ENCODE peak calls at places on chromosomes 13 and 19, in four cellular contexts. H is Calu3, P is K562, X is IMR-90. O is an unnamed sample.

GRCh38 chr13:30681489-30682242 is 53.7 kb upstream of the ALOX5AP start:
- DNase-seq in H (no peak), P (no peak), X (peak; percentile 80), O (no peak)

GRCh38 chr19:31096930-31097329 is 252.3 kb downstream of the TSHZ3 start:
- DNase-seq in H (no peak), P (no peak), X (no peak), O (no peak)

GRCh38 chr13:102897371-102898138 is 51.7 kb downstream of the ERCC5 start:
- DNase-seq in H (no peak), P (no peak), X (no peak), O (no peak)

GRCh38 chr13:23771966-23772365 is 117.2 kb downstream of the MIPEP start:
- DNase-seq in H (no peak), P (no peak), X (no peak), O (no peak)

GRCh38 chr19:33208904-33209843 is 15.0 kb downstream of the LRP3 start:
- DNase-seq in H (no peak), P (no peak), X (no peak), O (no peak)

GRCh38 chr13:113916330-113916815 is 52.5 kb upstream of the GAS6 start:
- DNase-seq in H (no peak), P (no peak), X (peak; percentile 60), O (no peak)

GRCh38 chr19:33029746-33030303 is 34.9 kb downstream of the RHPN2 start:
- DNase-seq in H (no peak), P (no peak), X (no peak), O (no peak)

GRCh38 chr19:11306337-11306736 is 10.4 kb downstream of the TSPAN16 start:
- DNase-seq in H (no peak), P (no peak), X (no peak), O (no peak)

GRCh38 chr13:79779761-79780160 is 298.8 kb downstream of the NDFIP2 start:
- DNase-seq in H (no peak), P (no peak), X (peak; percentile 51), O (no peak)

GRCh38 chr19:40165362-40165937 is 25.8 kb upstream of the MAP3K10 start:
- DNase-seq in H (peak; percentile 52), P (peak; percentile 53), X (no peak), O (peak; percentile 73)

GRCh38 chr13:34174671-34175145 is 356.8 kb downstream of the RFC3 start:
- DNase-seq in H (no peak), P (no peak), X (peak; percentile 33), O (no peak)

GRCh38 chr13:24053505-24054251 is 106.8 kb upstream of the SPATA13 start:
- DNase-seq in H (peak; percentile 73), P (peak; percentile 22), X (peak; percentile 68), O (peak; percentile 57)

GRCh38 chr19:18865973-18866799 is 29.8 kb downstream of the CERS1 start:
- DNase-seq in H (peak; percentile 43), P (peak; percentile 90), X (peak; percentile 36), O (peak; percentile 87)

GRCh38 chr13:27259831-27260230 is 8.5 kb downstream of the RPL21 start:
- DNase-seq in H (no peak), P (no peak), X (no peak), O (no peak)

GRCh38 chr19:48419158-48419920 is 25.9 kb downstream of the GRIN2D start:
- DNase-seq in H (no peak), P (peak; percentile 56), X (peak; percentile 42), O (peak; percentile 77)

GRCh38 chr19:7004313-7004931 is 16.8 kb downstream of the MBD3L2B start:
- DNase-seq in H (no peak), P (peak; percentile 20), X (peak; percentile 18), O (peak; percentile 4)

GRCh38 chr13:43546260-43546659 is 240.5 kb downstream of the ENOX1 start:
- DNase-seq in H (no peak), P (no peak), X (no peak), O (peak; percentile 27)

GRCh38 chr19:33864311-33864850 is 67.7 kb downstream of the KCTD15 start:
- DNase-seq in H (peak; percentile 47), P (no peak), X (no peak), O (no peak)

GRCh38 chr13:77345150-77345780 is 18.4 kb upstream of the MYCBP2 start:
- DNase-seq in H (no peak), P (no peak), X (no peak), O (no peak)

GRCh38 chr13:101455863-101456262 is 3.4 kb downstream of the ITGBL1 start:
- DNase-seq in H (no peak), P (no peak), X (peak; percentile 97), O (no peak)

GRCh38 chr13:33263976-33264619 is 21.5 kb downstream of the STARD13 start:
- DNase-seq in H (no peak), P (no peak), X (no peak), O (no peak)

GRCh38 chr13:89968468-89968867 is 1379.0 kb upstream of the MIR17HG start:
- DNase-seq in H (no peak), P (no peak), X (no peak), O (no peak)

GRCh38 chr13:52906122-52906903 is 57.9 kb upstream of the PCDH8 start:
- DNase-seq in H (no peak), P (no peak), X (no peak), O (peak; percentile 19)

GRCh38 chr13:26208292-26208691 is 13.8 kb downstream of the RNF6 start:
- DNase-seq in H (no peak), P (no peak), X (no peak), O (no peak)

GRCh38 chr19:47663911-47664771 is 49.1 kb upstream of the EHD2 start:
- DNase-seq in H (peak; percentile 52), P (peak; percentile 52), X (peak; percentile 99), O (no peak)

GRCh38 chr13:64855506-64855905 is 2374.6 kb downstream of the PCDH9 start:
- DNase-seq in H (no peak), P (no peak), X (peak; percentile 37), O (no peak)

GRCh38 chr13:58119351-58119750 is 487.8 kb downstream of the PCDH17 start:
- DNase-seq in H (no peak), P (no peak), X (no peak), O (no peak)

GRCh38 chr19:47414469-47414868 is 4.9 kb downstream of the MEIS3 start:
- DNase-seq in H (peak; percentile 82), P (peak; percentile 35), X (no peak), O (peak; percentile 46)

GRCh38 chr13:75395056-75395455 is 86.9 kb downstream of the TBC1D4 start:
- DNase-seq in H (no peak), P (no peak), X (no peak), O (no peak)

DNA sequence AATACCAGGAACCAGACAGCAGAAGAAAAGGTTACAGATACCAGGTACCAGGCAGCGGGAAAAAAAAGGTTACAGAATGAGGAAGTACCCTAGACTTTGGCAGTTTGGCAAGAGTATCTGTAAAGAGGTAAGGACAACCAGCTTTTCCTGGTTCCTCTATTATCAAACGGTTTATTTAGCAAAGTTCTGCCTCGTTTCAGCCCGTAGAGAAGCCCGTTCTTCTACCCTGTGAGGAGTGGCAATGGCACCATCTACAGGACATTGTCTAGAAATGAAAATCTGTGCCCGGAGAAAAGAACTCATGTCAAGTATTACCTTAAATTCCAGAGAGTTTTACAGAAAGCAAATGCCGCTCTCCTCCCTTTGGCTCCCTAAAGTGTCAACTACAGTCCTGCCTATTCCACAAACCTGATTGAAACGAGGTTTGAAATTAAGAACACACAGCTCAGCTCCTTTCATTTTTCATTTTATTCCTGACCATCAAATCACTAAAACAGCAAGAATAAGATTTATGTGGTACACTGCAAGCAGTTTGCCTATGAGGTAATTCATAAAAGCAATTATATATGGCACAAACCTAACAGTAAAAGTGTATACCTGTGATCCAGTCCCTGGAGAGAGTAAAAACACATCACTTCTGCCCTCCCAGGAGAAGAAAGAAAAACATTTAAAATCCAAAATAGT is 226.3 kb downstream of the SLC7A1 start:
- DNase-seq in H (peak; percentile 6), P (no peak), X (peak; percentile 34), O (peak; percentile 17)
- TF ChIP-seq CTCF in H (no peak), P (peak; percentile 30), X (peak; percentile 57), O (peak; percentile 52)

DNA sequence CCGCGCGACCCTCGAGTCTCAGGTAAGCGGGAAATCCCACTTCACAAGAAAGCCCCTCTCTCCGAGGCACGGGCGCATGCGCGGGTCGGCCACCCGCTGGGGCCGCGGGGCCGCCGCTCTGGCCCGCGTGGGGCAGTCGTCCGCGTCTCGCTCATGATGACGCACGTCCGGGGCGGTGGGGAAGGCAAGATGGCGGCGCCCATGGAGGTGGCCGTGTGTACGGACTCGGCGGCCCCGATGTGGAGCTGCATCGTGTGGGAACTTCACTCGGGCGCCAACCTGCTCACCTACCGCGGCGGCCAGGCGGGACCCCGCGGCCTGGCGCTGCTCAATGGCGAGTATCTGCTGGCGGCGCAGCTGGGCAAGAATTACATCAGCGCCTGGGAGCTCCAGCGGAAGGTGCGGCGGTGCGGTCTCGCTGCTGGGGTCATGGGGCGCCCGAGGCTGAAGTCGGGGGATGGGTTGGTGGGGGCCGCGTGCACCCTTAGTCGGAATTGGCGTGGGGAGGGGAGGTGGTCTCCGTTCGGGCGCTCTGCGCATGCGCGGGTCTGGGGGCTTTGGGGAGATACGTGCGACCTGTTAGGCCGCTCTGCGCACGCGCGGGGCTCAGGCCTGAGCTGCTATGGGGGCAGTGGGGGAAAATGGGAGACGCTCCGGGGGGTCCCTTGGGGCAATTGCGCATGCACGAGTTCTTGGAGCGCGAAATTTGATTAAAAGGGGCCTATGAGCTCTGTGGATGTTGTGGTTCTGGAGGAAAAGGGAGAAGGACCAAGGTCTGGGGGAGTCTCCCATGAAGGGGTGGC is at the start of gene WDR18:
- DNase-seq in H (peak; percentile 88), P (peak; percentile 94), X (peak; percentile 81), O (peak; percentile 92)
- TF ChIP-seq CTCF in H (no peak), P (no peak), X (peak; percentile 30), O (no peak)

DNA sequence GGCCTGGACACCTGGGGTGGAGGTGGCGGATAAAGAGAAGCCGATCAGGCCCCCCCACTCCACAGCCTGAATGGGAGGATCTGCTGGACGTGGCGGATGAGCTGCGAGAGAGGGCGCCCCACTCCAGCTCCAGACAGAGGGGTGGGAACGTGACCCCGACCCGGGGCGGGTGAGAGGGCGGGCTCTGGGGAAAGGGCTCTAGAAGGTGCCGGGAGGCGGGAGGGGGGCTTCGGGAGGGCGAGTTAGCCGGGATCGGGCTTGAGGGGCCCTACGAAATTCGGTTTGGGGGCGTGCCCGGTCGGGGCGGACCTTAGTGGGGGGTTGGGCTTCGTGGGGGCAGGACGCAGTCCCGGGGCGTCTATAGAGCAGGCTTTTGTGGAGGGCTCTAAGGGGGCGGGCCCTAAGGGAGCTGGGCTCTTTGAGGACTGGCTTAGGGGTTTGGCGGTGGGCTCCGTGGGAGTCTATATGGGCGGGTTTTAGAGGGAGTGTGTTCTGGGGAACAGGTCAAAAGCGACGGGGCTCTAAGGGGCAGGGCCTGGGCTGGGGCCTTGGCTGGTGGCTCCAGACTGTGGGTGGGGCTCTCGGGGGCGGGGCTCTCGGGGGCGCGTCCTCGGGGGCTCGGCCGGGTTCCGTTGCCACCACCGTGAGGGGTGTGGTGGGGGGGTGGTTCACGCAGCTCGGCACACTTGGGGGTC is 4.1 kb upstream of the NANOS3 start:
- DNase-seq in H (no peak), P (peak; percentile 92), X (no peak), O (peak; percentile 74)
- TF ChIP-seq CTCF in H (no peak), P (peak; percentile 67), X (no peak), O (no peak)

DNA sequence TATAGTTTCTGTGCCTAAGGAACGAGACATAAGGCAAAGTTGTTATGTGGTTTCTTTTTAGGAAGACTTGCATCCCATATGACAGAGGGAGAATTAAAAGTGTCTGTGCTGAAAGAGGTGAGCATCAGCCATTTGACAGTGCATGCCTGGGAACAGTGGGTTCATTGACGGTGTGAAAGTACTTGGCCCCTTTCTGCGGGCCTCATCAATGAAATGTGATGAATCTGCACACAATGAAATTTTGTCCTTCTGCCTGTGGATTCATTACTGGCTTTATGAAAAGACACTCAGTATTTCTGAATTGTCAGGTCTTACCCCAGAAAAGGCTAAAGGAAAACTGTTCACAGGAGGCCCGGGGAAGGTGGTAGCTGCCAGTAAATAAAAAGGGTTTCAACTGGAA is 295.8 kb downstream of the FOXO1 start:
- DNase-seq in H (no peak), P (no peak), X (no peak), O (no peak)
- TF ChIP-seq CTCF in H (no peak), P (no peak), X (no peak), O (no peak)

O was measured in nephron progenitor cell.